ENCODE peak calls at places on chromosomes 2 and 18, in nine cellular contexts. F is heart left ventricle, H is right atrium auricular region, W is tibial artery, R is GM23338, O is astrocyte, T is cardiac muscle cell, K is thoracic aorta, Z is IMR-90. G is an unnamed sample. For H3K27me3 and H3K4me1, the result is how much of the 10 kb centered on the place peaks cover.

GRCh38 chr2:96574364-96574763 is 37.8 kb downstream of the ARID5A start:
- DNase-seq in K (no peak), H (no peak), O (no peak), Z (no peak), R (no peak), T (no peak), F (no peak), W (no peak), G (no peak)

GRCh38 chr2:8268172-8268783 is 413.6 kb upstream of the ID2 start:
- DNase-seq in Z (no peak), W (no peak), R (no peak), F (peak), T (peak), K (no peak), H (peak), O (peak), G (no peak)

GRCh38 chr2:153455856-153456255 is 22.7 kb downstream of the RPRM start:
- DNase-seq in H (no peak), R (peak), K (no peak), T (no peak), F (no peak), W (no peak), Z (no peak), O (no peak), G (no peak)

GRCh38 chr2:210553371-210553770 is 3.0 kb upstream of the CPS1 start:
- DNase-seq in O (peak), H (no peak), Z (no peak), R (no peak), F (no peak), W (no peak), T (peak), K (no peak), G (no peak)

GRCh38 chr2:130352229-130352628 is 3.6 kb upstream of the PTPN18 start:
- DNase-seq in H (no peak), W (no peak), Z (no peak), F (no peak), K (no peak), T (no peak), O (no peak), R (no peak), G (no peak)

GRCh38 chr2:49270091-49270490 is 115.8 kb upstream of the FSHR start:
- DNase-seq in K (no peak), R (peak), H (no peak), T (no peak), Z (no peak), O (no peak), W (no peak), F (no peak), G (no peak)

GRCh38 chr2:180062178-180062577 is 55.1 kb upstream of the CWC22 start:
- DNase-seq in O (no peak), R (no peak), Z (no peak), F (no peak), H (no peak), T (no peak), K (no peak), W (no peak), G (no peak)

GRCh38 chr18:63148449-63149199 is 170.9 kb downstream of the BCL2 start:
- DNase-seq in K (no peak), W (peak), H (peak), F (peak), T (peak), Z (peak), R (no peak), O (peak), G (no peak)

GRCh38 chr2:84894131-84894586 is 11.3 kb upstream of the TMSB10 start:
- DNase-seq in R (peak), O (no peak), W (no peak), Z (no peak), H (no peak), F (no peak), K (no peak), T (no peak), G (peak)

GRCh38 chr18:12433829-12434540 is 26.3 kb downstream of the PRELID3A start:
- DNase-seq in O (no peak), K (no peak), F (no peak), W (no peak), H (no peak), R (no peak), T (no peak), Z (no peak), G (no peak)

GRCh38 chr2:72118386-72118785 is 29.3 kb downstream of the CYP26B1 start:
- DNase-seq in K (no peak), T (no peak), R (no peak), Z (no peak), O (no peak), H (peak), W (no peak), F (no peak), G (no peak)

GRCh38 chr18:44803019-44803650 is 122.4 kb downstream of the SETBP1 start:
- DNase-seq in K (peak), W (peak), Z (peak), F (peak), O (peak), T (peak), R (peak), H (peak), G (no peak)

GRCh38 chr2:159183346-159183745 is 103.2 kb downstream of the WDSUB1 start:
- DNase-seq in O (no peak), W (no peak), R (no peak), K (no peak), Z (no peak), F (no peak), T (no peak), H (no peak), G (no peak)

GRCh38 chr2:68992341-68992740 is 17.9 kb downstream of the GKN1 start:
- DNase-seq in K (no peak), F (no peak), Z (no peak), O (no peak), R (no peak), T (no peak), W (no peak), H (no peak), G (no peak)

GRCh38 chr18:49447810-49448745 is 12.4 kb downstream of the DYM start:
- DNase-seq in O (peak), R (peak), W (no peak), T (peak), F (no peak), Z (peak), K (no peak), H (no peak), G (no peak)

GRCh38 chr2:1766400-1766799 is 22.1 kb upstream of the PXDN start:
- DNase-seq in K (no peak), R (peak), H (no peak), Z (no peak), F (no peak), T (no peak), W (peak), O (no peak), G (no peak)

GRCh38 chr18:907880-908512 is 3.3 kb downstream of the ADCYAP1 start:
- DNase-seq in H (no peak), R (peak), T (no peak), Z (no peak), F (no peak), W (no peak), O (no peak), K (no peak), G (no peak)

GRCh38 chr2:235950473-235950809 is 217.7 kb downstream of the GBX2 start:
- DNase-seq in T (no peak), R (peak), W (no peak), Z (no peak), K (no peak), O (no peak), H (no peak), F (no peak), G (no peak)

GRCh38 chr2:428591-428990 is 140.7 kb upstream of the ALKAL2 start:
- DNase-seq in H (no peak), T (no peak), W (no peak), K (no peak), F (no peak), O (no peak), R (no peak), Z (no peak), G (no peak)

GRCh38 chr2:101111917-101112771 is 39.0 kb downstream of the TBC1D8 start:
- DNase-seq in K (no peak), W (no peak), Z (peak), R (no peak), H (no peak), O (peak), T (peak), F (peak), G (no peak)

GRCh38 chr18:10798727-10799435 is 273.1 kb downstream of the NAPG start:
- DNase-seq in F (no peak), Z (peak), H (no peak), R (peak), W (no peak), K (no peak), T (peak), O (peak), G (peak)

GRCh38 chr18:32896781-32897547 is 124.1 kb upstream of the KLHL14 start:
- DNase-seq in K (no peak), Z (no peak), O (peak), H (no peak), R (peak), F (no peak), W (no peak), T (peak), G (no peak)

GRCh38 chr18:3323900-3324299 is 62.0 kb downstream of the MYL12B start:
- DNase-seq in O (peak), Z (no peak), H (no peak), K (no peak), R (no peak), F (no peak), W (no peak), T (peak), G (no peak)

GRCh38 chr2:134386321-134386720 is 132.4 kb downstream of the MGAT5 start:
- DNase-seq in H (no peak), F (no peak), Z (no peak), T (no peak), K (no peak), R (no peak), O (no peak), W (no peak), G (no peak)

GRCh38 chr2:159201321-159202063 is 85.0 kb downstream of the WDSUB1 start:
- DNase-seq in W (no peak), H (no peak), K (no peak), Z (peak), T (peak), O (no peak), F (no peak), R (no peak), G (no peak)

GRCh38 chr2:54212456-54212855 is 43.6 kb downstream of the TSPYL6 start:
- DNase-seq in F (no peak), T (peak), R (no peak), O (peak), W (no peak), K (no peak), H (no peak), Z (peak), G (no peak)

GRCh38 chr2:205058409-205058808 is 513.1 kb downstream of the PARD3B start:
- DNase-seq in T (no peak), H (no peak), O (no peak), F (no peak), K (no peak), R (no peak), W (no peak), Z (no peak), G (no peak)

GRCh38 chr18:75198046-75198445 is 10.9 kb downstream of the PTGR3 start:
- DNase-seq in R (no peak), F (no peak), O (peak), T (peak), W (no peak), K (no peak), Z (peak), H (no peak), G (no peak)

GRCh38 chr2:239970004-239970623 is 55.0 kb downstream of the NDUFA10 start:
- DNase-seq in O (no peak), K (no peak), W (no peak), T (peak), Z (no peak), F (no peak), R (no peak), H (no peak), G (no peak)

GRCh38 chr2:158889135-158889853 is 79.1 kb upstream of the TANC1 start:
- DNase-seq in T (no peak), R (no peak), K (no peak), O (peak), F (no peak), Z (no peak), H (no peak), W (no peak), G (no peak)

GRCh38 chr2:195658541-195658890 is 1.5 kb downstream of the SLC39A10 start:
- DNase-seq in K (no peak), F (no peak), W (no peak), T (peak), O (peak), H (no peak), Z (peak), R (no peak), G (no peak)

GRCh38 chr2:9474361-9475117 is at the start of gene IAH1:
- DNase-seq in Z (no peak), H (no peak), W (peak), O (peak), K (no peak), F (peak), R (peak), T (peak), G (peak)

GRCh38 chr2:127770973-127771735 is 39.8 kb downstream of the WDR33 start:
- DNase-seq in Z (peak), K (no peak), F (no peak), O (peak), T (peak), R (no peak), W (no peak), H (no peak), G (no peak)

GRCh38 chr2:216366777-216367465 is 5.4 kb downstream of the MARCHF4 start:
- DNase-seq in R (no peak), O (peak), K (no peak), W (no peak), T (peak), H (no peak), Z (peak), F (no peak), G (no peak)

GRCh38 chr18:69817335-69817935 is 130.2 kb downstream of the CD226 start:
- DNase-seq in T (peak), F (no peak), Z (peak), W (no peak), O (peak), H (no peak), R (no peak), K (no peak), G (no peak)

GRCh38 chr2:240893363-240893828 is 2.6 kb downstream of the MAB21L4 start:
- DNase-seq in H (no peak), W (no peak), K (no peak), R (no peak), Z (peak), F (peak), T (peak), O (peak), G (peak)

DNA sequence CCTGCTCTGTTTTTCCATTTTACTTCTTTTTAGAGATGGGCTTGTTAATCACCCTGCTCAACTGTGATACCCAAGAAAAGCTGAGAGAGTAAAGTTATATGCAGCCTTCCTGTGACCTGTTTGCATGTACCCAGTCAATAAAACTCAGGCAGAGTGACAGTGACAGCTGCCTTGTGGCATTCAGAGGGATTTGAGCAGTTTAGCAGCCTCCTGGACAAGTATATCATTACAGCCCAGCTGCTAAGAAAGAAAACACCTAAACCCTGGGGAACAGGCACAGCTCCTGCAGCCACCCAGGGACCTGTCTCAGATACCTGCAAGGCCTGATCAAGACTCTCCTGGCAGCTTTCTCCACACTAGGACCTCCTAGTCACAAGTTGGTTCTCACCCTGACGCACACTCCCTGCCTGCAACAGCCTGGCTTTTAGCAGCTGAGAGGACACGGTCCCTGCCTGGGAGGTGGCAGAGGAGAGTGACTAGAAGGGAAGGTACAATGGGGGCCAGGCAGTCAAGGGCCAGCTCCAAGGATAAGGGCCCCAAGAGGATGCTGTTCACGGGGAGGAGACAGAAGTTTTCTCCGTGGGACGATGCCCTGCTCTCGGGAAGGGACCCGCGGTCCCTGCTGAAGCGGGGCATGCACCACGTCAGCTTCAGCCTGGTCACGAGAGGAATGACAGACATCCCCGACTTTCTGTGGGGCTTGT is at the start of gene LRRC30:
- DNase-seq in K (no peak), T (no peak), W (no peak), R (no peak), F (no peak), O (no peak), H (no peak), Z (no peak), G (no peak)
- H3K27me3 ChIP-seq in K (under half), T (under half), W (under half), R (under half), F (under half), O (under half), H (under half), Z (under half), G (under half)

GRCh38 chr2:227462972-227463931 is 8.7 kb upstream of the AGFG1 start:
- DNase-seq in Z (no peak), H (no peak), W (no peak), T (no peak), O (no peak), R (no peak), K (no peak), F (no peak), G (no peak)

GRCh38 chr2:227461878-227462462 is 10.0 kb upstream of the AGFG1 start:
- DNase-seq in H (no peak), O (no peak), Z (no peak), R (no peak), T (no peak), W (no peak), K (no peak), F (no peak), G (no peak)

GRCh38 chr2:227460833-227461232 is 11.1 kb upstream of the AGFG1 start:
- DNase-seq in T (no peak), F (no peak), R (no peak), H (no peak), K (no peak), Z (peak), O (no peak), W (no peak), G (no peak)

GRCh38 chr2:227462463-227462951 is 9.4 kb upstream of the AGFG1 start:
- DNase-seq in T (no peak), W (no peak), F (no peak), Z (no peak), K (no peak), R (no peak), H (no peak), O (no peak), G (no peak)

GRCh38 chr2:227460079-227460485 is 11.9 kb upstream of the AGFG1 start:
- DNase-seq in R (no peak), W (no peak), F (no peak), Z (peak), K (no peak), H (no peak), T (peak), O (peak), G (no peak)
- H3K4me1 ChIP-seq in R (under half), W (under half), F (under half), Z (under half), K (under half), H (under half), T (under half), O (under half), G (under half)

GRCh38 chr2:118859157-118859770 is 11.8 kb upstream of the EN1 start:
- DNase-seq in O (no peak), Z (no peak), K (no peak), T (no peak), W (no peak), R (peak), H (no peak), F (no peak), G (no peak)

GRCh38 chr2:118858485-118859156 is 11.2 kb upstream of the EN1 start:
- DNase-seq in T (no peak), H (no peak), R (peak), K (no peak), Z (no peak), W (no peak), F (no peak), O (no peak), G (no peak)

GRCh38 chr2:118860506-118860905 is 13.1 kb upstream of the EN1 start:
- DNase-seq in F (no peak), H (no peak), T (no peak), Z (no peak), R (no peak), O (no peak), K (no peak), W (no peak), G (no peak)

GRCh38 chr2:118861741-118862140 is 14.3 kb upstream of the EN1 start:
- DNase-seq in H (no peak), Z (no peak), W (no peak), R (no peak), K (no peak), O (no peak), T (no peak), F (no peak), G (no peak)

DNA sequence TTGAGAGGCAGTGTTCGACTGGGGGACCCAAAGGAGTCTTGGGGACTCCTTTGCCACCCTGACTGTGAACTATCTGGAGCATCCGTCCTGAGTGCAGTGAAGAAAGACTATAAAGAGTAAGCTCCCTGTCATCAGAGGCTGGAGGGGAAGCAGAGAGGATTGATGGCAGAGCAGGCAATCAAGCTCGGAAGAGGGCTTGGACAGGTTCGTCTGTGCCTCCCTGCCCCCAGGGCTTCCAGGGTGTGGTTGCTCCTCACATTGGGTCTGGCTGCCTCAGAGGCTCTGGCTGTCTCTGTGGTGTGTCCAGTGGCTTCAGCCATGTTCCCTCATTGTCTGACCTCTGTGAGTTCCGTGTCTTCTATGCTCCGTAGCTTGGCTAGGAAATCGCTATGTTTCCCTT is 13.8 kb upstream of the EN1 start:
- DNase-seq in Z (no peak), K (no peak), R (no peak), H (no peak), F (no peak), W (no peak), O (no peak), T (no peak), G (no peak)
- H3K27me3 ChIP-seq in Z (half or more), K (under half), R (half or more), H (under half), F (half or more), W (half or more), O (half or more), T (half or more), G (under half)

DNA sequence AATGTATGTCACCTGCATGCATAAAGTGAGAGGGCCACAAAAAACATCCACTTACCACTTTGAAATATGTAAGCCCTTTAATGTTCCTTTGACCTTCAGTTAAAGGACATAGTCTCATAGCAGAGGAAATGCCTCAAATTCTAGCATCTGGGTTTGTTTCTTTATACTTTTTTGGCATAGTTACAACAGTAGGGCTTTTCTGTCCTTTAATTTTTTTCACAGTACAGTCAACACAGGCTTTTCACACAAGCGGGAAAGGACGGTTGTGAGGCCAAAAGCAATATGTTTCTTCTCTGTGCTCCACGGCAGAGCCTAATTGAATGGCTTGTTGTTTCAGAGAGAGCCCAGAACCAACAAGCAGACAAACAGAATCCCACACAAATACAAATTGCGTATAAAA is 57.6 kb downstream of the CRIM1 start:
- DNase-seq in Z (peak), R (no peak), F (no peak), O (peak), K (no peak), T (peak), W (no peak), H (no peak), G (no peak)
- H3K4me1 ChIP-seq in Z (under half), R (half or more), F (under half), O (under half), K (half or more), T (under half), W (half or more), H (half or more), G (under half)

GRCh38 chr18:79644666-79645057 is 34.9 kb upstream of the CTDP1 start:
- DNase-seq in Z (peak), R (no peak), F (no peak), O (no peak), H (no peak), W (no peak), T (peak), K (no peak), G (no peak)
- H3K27me3 ChIP-seq in Z (under half), R (under half), F (under half), O (under half), H (under half), W (under half), T (under half), K (under half), G (under half)

GRCh38 chr2:28322051-28322450 is 70.6 kb upstream of the FOSL2 start:
- DNase-seq in H (no peak), F (no peak), K (no peak), R (no peak), Z (no peak), O (no peak), W (no peak), T (no peak), G (no peak)
- H3K4me1 ChIP-seq in H (under half), F (under half), K (half or more), R (under half), Z (under half), O (under half), W (under half), T (under half), G (under half)